ENCODE peak calls at places on chromosomes 11 and 22, in nine cellular contexts. R is Panc1, B is body of pancreas, L is cardiac muscle cell, V is OCI-LY7, D is GM23338, X is IMR-90, Z is PC-3, T is psoas muscle. W is an unnamed sample.

GRCh38 chr11:35598254-35599125 is 19.8 kb upstream of the FJX1 start:
- DNase-seq in L (no peak), B (no peak), V (no peak), X (peak; percentile 88), T (no peak), Z (peak; percentile 52), R (no peak), D (no peak), W (peak; percentile 21)

GRCh38 chr11:111571829-111572501 is 30.3 kb upstream of the SIK2 start:
- DNase-seq in R (no peak), X (peak; percentile 33), B (no peak), L (no peak), T (no peak), D (no peak), Z (peak; percentile 45), V (no peak), W (no peak)

GRCh38 chr11:88250566-88251080 is 75.4 kb upstream of the RAB38 start:
- DNase-seq in V (no peak), B (no peak), T (no peak), X (no peak), L (no peak), Z (no peak), R (no peak), D (no peak), W (no peak)

GRCh38 chr22:37045958-37046357 is 5.6 kb upstream of the KCTD17 start:
- DNase-seq in V (peak; percentile 21), T (no peak), Z (peak; percentile 18), B (no peak), D (peak; percentile 74), R (no peak), L (peak; percentile 25), X (peak; percentile 62), W (no peak)

GRCh38 chr22:20238567-20239062 is 29.5 kb downstream of the RTN4R start:
- DNase-seq in Z (peak; percentile 30), T (peak; percentile 35), D (peak; percentile 88), X (no peak), V (peak; percentile 63), L (peak; percentile 67), R (no peak), B (peak; percentile 75), W (no peak)

GRCh38 chr11:123404626-123405025 is 25.4 kb upstream of the GRAMD1B start:
- DNase-seq in R (no peak), B (no peak), Z (no peak), L (peak; percentile 35), V (no peak), D (no peak), X (no peak), T (no peak), W (no peak)

GRCh38 chr11:66861774-66862558 is 5.1 kb downstream of the LRFN4 start:
- DNase-seq in Z (no peak), V (no peak), D (no peak), X (no peak), T (no peak), R (no peak), L (no peak), B (no peak), W (no peak)

GRCh38 chr11:112631333-112631732 is 329.9 kb upstream of the NCAM1 start:
- DNase-seq in Z (no peak), V (no peak), T (no peak), R (no peak), L (peak; percentile 11), D (no peak), B (no peak), X (no peak), W (no peak)

GRCh38 chr22:36737776-36738175 is 34.2 kb upstream of the CACNG2 start:
- DNase-seq in D (no peak), T (peak; percentile 36), V (no peak), L (no peak), B (peak; percentile 10), R (no peak), Z (no peak), X (no peak), W (peak; percentile 66)

GRCh38 chr22:37054600-37055365 is 3.2 kb downstream of the KCTD17 start:
- DNase-seq in X (no peak), D (no peak), L (no peak), R (no peak), B (no peak), V (no peak), Z (no peak), T (no peak), W (no peak)

DNA sequence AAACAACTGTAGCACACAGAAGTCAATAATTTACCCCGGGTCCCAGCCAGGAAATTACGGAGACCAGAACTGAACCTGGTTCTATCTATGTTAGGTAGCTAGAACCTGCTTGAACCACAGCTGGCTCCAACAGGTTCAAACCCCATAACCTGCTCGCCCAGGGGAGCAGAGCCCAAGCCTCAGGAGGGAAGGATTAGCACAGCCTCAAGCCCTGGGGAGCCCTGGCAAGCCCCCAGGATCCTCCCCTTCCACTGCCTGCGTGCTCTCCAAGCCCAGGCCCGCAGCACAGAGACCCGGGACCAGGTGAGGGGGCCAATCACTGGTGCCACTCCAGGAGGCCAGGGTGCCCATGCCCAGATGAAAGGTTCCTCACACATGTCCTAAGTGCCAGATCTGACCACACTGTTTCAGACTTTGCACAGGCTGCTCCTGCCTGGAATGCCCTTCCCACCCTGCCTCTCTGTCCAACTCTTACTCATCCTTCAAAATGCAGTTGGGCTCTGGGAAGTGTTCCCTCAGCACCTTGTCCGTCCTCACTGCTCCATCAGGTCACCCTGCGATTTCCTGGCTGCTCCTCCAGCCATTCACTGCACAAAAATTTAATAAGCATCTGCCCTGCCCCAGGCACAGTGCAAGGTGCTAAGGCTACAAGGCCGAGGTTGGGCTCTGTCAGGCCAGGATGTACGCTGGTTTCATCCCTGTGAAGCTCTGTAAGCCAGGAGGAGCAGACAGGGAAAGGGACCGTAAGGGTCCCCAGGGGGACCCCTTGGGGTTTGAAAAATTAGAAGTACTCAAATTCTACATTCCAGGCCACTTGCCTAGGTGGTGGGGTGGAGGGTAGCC is 32.2 kb downstream of the ARRB1 start:
- DNase-seq in B (peak; percentile 60), D (no peak), R (no peak), X (peak; percentile 32), T (no peak), Z (peak; percentile 53), L (no peak), V (no peak), W (no peak)
- TF ChIP-seq CTCF in B (no peak), D (no peak), R (no peak), X (no peak), T (no peak), Z (no peak), L (no peak), V (no peak), W (no peak)

DNA sequence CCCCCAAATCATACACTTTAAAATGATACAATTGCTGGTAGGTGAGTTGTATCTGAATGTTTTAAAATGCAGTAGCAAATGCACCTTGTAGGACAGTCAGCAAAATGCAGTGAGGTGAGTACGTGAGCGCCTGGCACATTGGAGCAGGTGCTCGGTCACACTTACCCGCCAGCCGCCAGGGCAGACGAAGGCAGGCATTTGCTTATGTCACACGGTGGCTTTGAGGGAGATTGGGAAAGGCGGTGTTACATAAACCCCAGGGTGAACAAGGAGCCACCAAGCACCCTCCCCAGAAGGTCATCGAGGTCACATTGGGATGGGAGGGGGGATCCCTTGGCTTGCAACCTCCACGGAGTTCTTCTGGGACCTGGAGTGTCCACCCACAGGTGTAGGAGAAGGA is 6.5 kb upstream of the OSM start:
- DNase-seq in V (no peak), R (no peak), B (no peak), Z (no peak), X (no peak), D (no peak), T (no peak), L (no peak), W (no peak)
- H3K27ac ChIP-seq in V (no peak overlapping the region), R (no peak overlapping the region), B (no peak overlapping the region), Z (no peak overlapping the region), X (no peak overlapping the region), D (no peak overlapping the region), T (no peak overlapping the region), L (no peak overlapping the region), W (no peak overlapping the region)

GRCh38 chr11:128517457-128518230 is 69.7 kb downstream of the ETS1 start:
- DNase-seq in R (no peak), D (no peak), B (no peak), V (peak; percentile 45), X (no peak), L (no peak), Z (peak; percentile 67), T (no peak), W (no peak)

GRCh38 chr11:128515766-128516466 is 71.4 kb downstream of the ETS1 start:
- DNase-seq in X (no peak), L (no peak), D (no peak), B (no peak), Z (no peak), R (no peak), T (no peak), V (no peak), W (no peak)

GRCh38 chr11:128516467-128516778 is 70.9 kb downstream of the ETS1 start:
- DNase-seq in B (no peak), T (no peak), D (no peak), Z (no peak), V (no peak), R (no peak), X (no peak), L (no peak), W (no peak)

GRCh38 chr11:128518493-128519207 is 68.7 kb downstream of the ETS1 start:
- DNase-seq in L (no peak), Z (no peak), V (peak; percentile 52), D (no peak), B (no peak), T (no peak), X (no peak), R (no peak), W (no peak)

DNA sequence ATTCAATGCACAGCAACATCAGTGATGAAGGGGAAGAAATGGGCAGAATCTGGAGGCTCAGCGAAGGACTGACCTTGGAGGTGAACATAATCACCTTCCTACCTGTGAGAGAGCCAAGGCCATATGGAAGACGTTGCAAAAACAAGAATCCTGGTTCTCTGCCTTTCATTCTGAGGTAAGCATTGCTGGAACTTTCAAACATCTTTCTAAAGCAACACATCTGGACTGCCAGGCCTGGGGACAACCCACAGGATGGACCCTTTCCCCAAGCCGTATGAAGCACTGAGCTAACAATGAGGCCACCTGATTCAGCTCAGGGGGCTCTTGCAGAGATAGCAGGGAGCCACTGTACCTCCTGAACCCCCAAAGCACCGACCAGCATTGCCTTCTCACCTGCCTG is 70.5 kb downstream of the ETS1 start:
- DNase-seq in T (no peak), D (no peak), L (no peak), X (no peak), Z (no peak), V (no peak), R (no peak), B (no peak), W (no peak)
- H3K4me3 ChIP-seq in T (peak overlapping the region; percentile 88), D (no peak overlapping the region), L (no peak overlapping the region), X (no peak overlapping the region), Z (peak overlapping the region; percentile 77), V (peak overlapping the region; percentile 98), R (peak overlapping the region; percentile 93), B (no peak overlapping the region), W (peak overlapping the region; percentile 82)

DNA sequence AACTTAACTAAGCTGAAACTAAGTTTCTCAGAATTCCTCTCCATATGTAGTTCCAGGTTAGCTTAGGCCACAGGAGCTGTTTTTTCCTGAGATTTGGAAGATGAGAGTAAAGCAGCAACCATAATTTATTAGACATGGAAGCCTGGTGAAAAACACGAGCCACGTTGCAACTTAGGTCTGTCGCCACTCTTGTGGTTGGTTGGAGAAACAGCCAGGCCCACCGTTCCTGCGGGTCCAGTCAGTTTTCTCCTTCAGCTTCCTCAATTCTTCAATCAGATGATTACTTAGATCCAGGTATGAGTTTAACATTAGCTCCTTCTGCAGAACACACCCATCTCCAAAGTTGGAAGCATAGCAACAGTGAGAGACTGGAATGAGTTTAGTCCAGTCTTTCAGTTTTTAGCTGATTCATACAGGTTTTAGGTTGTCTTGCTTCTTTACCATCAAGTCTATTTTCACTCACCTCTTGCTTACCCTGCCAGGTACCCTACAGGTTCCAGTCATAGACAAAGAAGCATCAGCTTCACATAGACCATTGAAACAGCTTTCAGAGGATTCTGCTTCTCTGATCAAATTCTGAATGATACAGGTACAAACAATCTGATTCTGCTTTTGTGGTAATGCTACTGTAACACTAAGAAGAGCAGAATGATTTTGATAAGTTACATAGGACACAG is 18.6 kb downstream of the CASP12 start:
- DNase-seq in L (no peak), R (no peak), X (no peak), B (no peak), Z (no peak), D (no peak), V (no peak), T (no peak), W (no peak)
- TF ChIP-seq CTCF in L (no peak), R (no peak), X (no peak), B (no peak), Z (peak; percentile 46), D (peak; percentile 32), V (peak; percentile 39), T (no peak), W (no peak)

W was measured in coronary artery.